ENCODE peak calls at places on chromosomes 2 and 18, in five cellular contexts. L is cardiac muscle cell, R is uterus, C is cardiac fibroblast, V is fibroblast of mammary gland. D is an unnamed sample.

GRCh38 chr2:162403884-162404283 is 60.0 kb downstream of the GCA start:
- DNase-seq in V (peak; percentile 69), C (peak; percentile 55), R (no peak), L (no peak), D (no peak)

GRCh38 chr2:85623991-85624390 is 8.0 kb downstream of the USP39 start:
- DNase-seq in C (no peak), V (no peak), L (no peak), R (no peak), D (no peak)

GRCh38 chr2:206004004-206004693 is 81.8 kb downstream of the INO80D start:
- DNase-seq in V (peak; percentile 26), R (no peak), L (peak; percentile 59), C (peak; percentile 35), D (no peak)

GRCh38 chr18:53567935-53568574 is 656.4 kb downstream of the MBD2 start:
- DNase-seq in R (no peak), V (peak; percentile 40), C (peak; percentile 55), L (peak; percentile 32), D (no peak)

GRCh38 chr2:42127425-42128424 is 41.4 kb upstream of the EML4 start:
- DNase-seq in C (no peak), V (no peak), L (no peak), R (no peak), D (no peak)

GRCh38 chr18:51330148-51330547 is 132.7 kb upstream of the MEX3C start:
- DNase-seq in L (no peak), R (no peak), C (peak; percentile 45), V (no peak), D (no peak)

GRCh38 chr18:59461171-59461570 is 102.1 kb upstream of the LMAN1 start:
- DNase-seq in L (no peak), R (no peak), V (no peak), C (no peak), D (no peak)

GRCh38 chr2:84958135-84959044 is 12.6 kb upstream of the KCMF1 start:
- DNase-seq in V (peak; percentile 96), C (peak; percentile 91), R (no peak), L (peak; percentile 91), D (peak; percentile 70)

GRCh38 chr2:23513245-23513880 is 128.4 kb downstream of the KLHL29 start:
- DNase-seq in R (peak; percentile 69), L (no peak), C (no peak), V (no peak), D (no peak)

GRCh38 chr18:27903906-27904305 is 273.0 kb downstream of the CDH2 start:
- DNase-seq in L (no peak), R (no peak), V (no peak), C (no peak), D (no peak)

GRCh38 chr2:70698847-70699246 is 69.2 kb downstream of the ADD2 start:
- DNase-seq in C (no peak), L (no peak), R (no peak), V (peak; percentile 50), D (no peak)

GRCh38 chr2:206084468-206084869 is 1.5 kb downstream of the INO80D start:
- DNase-seq in C (peak; percentile 77), R (peak; percentile 82), L (peak; percentile 70), V (peak; percentile 86), D (peak; percentile 20)

GRCh38 chr2:76866464-76866863 is 655.7 kb downstream of the LRRTM4 start:
- DNase-seq in R (no peak), C (no peak), V (no peak), L (no peak), D (no peak)

GRCh38 chr2:217799553-217800432 is 203.0 kb downstream of the TNS1 start:
- DNase-seq in V (no peak), C (no peak), L (no peak), R (peak; percentile 12), D (no peak)

GRCh38 chr2:179771791-179772190 is 89.6 kb downstream of the ZNF385B start:
- DNase-seq in V (no peak), R (no peak), C (no peak), L (no peak), D (no peak)

GRCh38 chr2:203853271-203853670 is 14.3 kb upstream of the CTLA4 start:
- DNase-seq in L (no peak), C (no peak), V (no peak), R (no peak), D (no peak)

GRCh38 chr2:86296947-86297346 is 40.5 kb downstream of the REEP1 start:
- DNase-seq in V (no peak), R (no peak), L (no peak), C (no peak), D (no peak)

GRCh38 chr2:241658296-241658695 is 20.8 kb downstream of the ATG4B start:
- DNase-seq in R (no peak), L (no peak), C (no peak), V (no peak), D (no peak)

GRCh38 chr18:73679941-73680700 is 467.5 kb downstream of the FBXO15 start:
- DNase-seq in V (peak; percentile 48), R (no peak), C (peak; percentile 40), L (no peak), D (no peak)

GRCh38 chr2:98634406-98635092 is 26.2 kb downstream of the UNC50 start:
- DNase-seq in C (peak; percentile 39), L (no peak), R (no peak), V (peak; percentile 21), D (no peak)

GRCh38 chr2:74843371-74844298 is 9.7 kb downstream of the HK2 start:
- DNase-seq in V (peak; percentile 96), R (no peak), L (no peak), C (peak; percentile 91), D (no peak)

GRCh38 chr2:197517150-197517549 is 1.3 kb downstream of the MOB4 start:
- DNase-seq in R (no peak), V (no peak), L (no peak), C (peak; percentile 5), D (no peak)

GRCh38 chr2:121044412-121044811 is 240.6 kb downstream of the TFCP2L1 start:
- DNase-seq in L (no peak), V (no peak), C (peak; percentile 9), R (no peak), D (no peak)

GRCh38 chr2:121041516-121041915 is 243.5 kb downstream of the TFCP2L1 start:
- DNase-seq in V (no peak), C (no peak), L (no peak), R (no peak), D (no peak)

GRCh38 chr2:121045245-121045644 is 239.8 kb downstream of the TFCP2L1 start:
- DNase-seq in R (no peak), C (no peak), V (no peak), L (no peak), D (no peak)

GRCh38 chr2:121043061-121043826 is 241.8 kb downstream of the TFCP2L1 start:
- DNase-seq in C (no peak), L (no peak), R (no peak), V (no peak), D (no peak)

DNA sequence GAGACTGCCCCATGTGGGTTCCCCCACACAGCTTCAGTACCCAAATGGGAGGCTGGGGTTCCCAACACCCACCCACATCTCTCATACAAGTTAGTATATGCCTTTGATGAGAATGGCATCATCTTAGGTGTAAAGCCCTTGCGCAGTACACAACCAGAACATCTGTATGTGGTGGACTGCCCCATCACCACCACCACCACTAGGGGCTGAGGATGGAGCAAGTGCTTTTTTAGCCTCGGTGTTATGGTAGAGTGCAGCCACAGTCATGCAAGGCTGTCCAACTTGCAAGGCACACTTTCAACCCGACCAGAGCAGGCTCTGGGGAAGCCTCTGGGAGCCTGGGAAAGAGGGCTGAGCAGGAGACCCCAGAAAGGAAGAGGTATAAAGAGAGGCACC is 241.2 kb downstream of the TFCP2L1 start:
- DNase-seq in R (no peak), L (no peak), C (no peak), V (no peak), D (no peak)
- TF ChIP-seq CTCF in R (no peak), L (peak; percentile 6), C (no peak), V (no peak), D (no peak)

GRCh38 chr2:4049463-4049862 is 346.1 kb downstream of the DCDC2C start:
- DNase-seq in L (no peak), V (no peak), R (no peak), C (no peak), D (no peak)

GRCh38 chr2:4047961-4048891 is 344.9 kb downstream of the DCDC2C start:
- DNase-seq in V (no peak), C (peak; percentile 27), R (no peak), L (no peak), D (no peak)

DNA sequence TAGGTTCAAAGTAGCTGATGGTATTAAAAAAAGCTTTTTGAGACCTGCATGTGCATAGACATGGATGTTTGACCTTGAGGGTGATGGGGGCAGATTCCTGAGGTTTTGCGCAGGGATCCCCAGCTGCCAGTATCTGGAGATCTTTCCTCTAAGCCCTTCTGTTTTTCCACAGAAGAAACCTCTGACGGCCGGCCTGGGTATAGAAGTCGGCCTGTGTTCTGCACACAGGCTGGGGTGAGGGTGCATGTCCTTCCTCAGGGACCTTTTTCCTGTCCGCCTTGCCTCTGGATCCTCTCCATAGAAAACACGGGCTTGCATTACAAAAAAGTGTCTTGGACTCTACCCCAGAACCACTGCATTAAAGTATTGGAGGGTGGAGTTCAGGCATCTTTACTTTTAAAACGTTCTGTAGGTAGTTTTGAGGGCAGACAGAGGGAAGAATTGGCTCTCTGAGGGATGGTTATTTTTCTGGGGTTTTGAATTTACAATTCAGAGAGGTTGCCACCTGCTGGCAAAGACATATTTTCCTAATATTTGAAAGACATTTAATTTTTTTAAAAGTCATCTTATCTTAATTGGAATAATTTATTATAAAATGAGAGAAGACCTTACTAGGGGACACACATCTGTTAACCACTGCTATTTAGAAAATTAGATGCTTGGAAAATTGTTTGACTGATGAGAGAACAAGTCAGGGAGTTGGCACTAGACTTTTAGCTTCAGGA is 350.6 kb downstream of the DCDC2C start:
- DNase-seq in R (no peak), V (no peak), L (no peak), C (peak; percentile 2), D (no peak)
- H3K4me3 ChIP-seq in R (no peak overlapping the region), V (no peak overlapping the region), L (no peak overlapping the region), C (no peak overlapping the region), D (no peak overlapping the region)

DNA sequence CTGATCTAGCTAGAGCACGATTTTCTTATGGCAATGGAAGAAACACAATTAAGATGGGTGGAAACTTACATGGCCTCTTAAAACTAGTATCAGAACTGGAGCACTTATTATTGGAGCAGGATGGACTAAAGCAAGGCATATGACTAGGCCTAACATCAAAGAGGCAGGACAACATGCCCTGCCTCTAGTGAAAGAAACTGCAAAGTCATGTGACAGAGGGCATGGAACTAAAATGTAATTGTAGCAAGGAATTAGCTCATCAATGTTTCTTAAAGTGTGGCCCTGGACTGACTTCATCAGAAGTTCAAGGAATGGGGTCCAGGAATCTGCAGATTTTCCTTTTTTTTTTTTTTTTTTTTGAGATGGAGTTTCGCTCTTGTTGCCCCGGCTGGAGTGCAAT is 5.3 kb upstream of the EIF2AK3 start:
- DNase-seq in C (no peak), L (no peak), R (no peak), V (no peak), D (no peak)
- TF ChIP-seq CTCF in C (no peak), L (no peak), R (no peak), V (no peak), D (no peak)

GRCh38 chr18:12278765-12279682 is 24.9 kb downstream of the CIDEA start:
- DNase-seq in R (peak; percentile 95), L (peak; percentile 98), V (peak; percentile 94), C (peak; percentile 98), D (peak; percentile 97)

GRCh38 chr18:12276736-12277554 is 22.8 kb downstream of the CIDEA start:
- DNase-seq in V (no peak), L (no peak), C (no peak), R (peak; percentile 32), D (no peak)

GRCh38 chr18:12274793-12275192 is 20.6 kb downstream of the CIDEA start:
- DNase-seq in V (no peak), C (no peak), L (no peak), R (no peak), D (no peak)

GRCh38 chr18:12279781-12280531 is 25.8 kb downstream of the CIDEA start:
- DNase-seq in L (no peak), R (no peak), V (no peak), C (no peak), D (no peak)

GRCh38 chr18:12278153-12278764 is 24.1 kb downstream of the CIDEA start:
- DNase-seq in V (no peak), R (peak; percentile 41), C (peak; percentile 34), L (no peak), D (no peak)
- H3K4me3 ChIP-seq in V (peak overlapping the region; percentile 42), R (peak overlapping the region; percentile 44), C (peak overlapping the region; percentile 47), L (peak overlapping the region; percentile 9), D (peak overlapping the region; percentile 66)